ENCODE peak calls at places on chromosomes 16 and 17, in seven cellular contexts. One of them, this sample, is unnamed.

GRCh38 chr16:28938721-28939120 is 7.0 kb downstream of the CD19 start:
- DNase-seq in GM12878: no peak
- DNase-seq in K562: no peak
- DNase-seq in HCT116: no peak
- DNase-seq in HepG2: no peak
- DNase-seq in SK-N-SH: no peak
- DNase-seq in H1: no peak
- DNase-seq in this sample: no peak

GRCh38 chr17:51258756-51259573 is 884 bp downstream of the MBTD1 start:
- DNase-seq in HCT116: no peak
- DNase-seq in HepG2: peak; percentile 39
- DNase-seq in SK-N-SH: no peak
- DNase-seq in K562: peak; percentile 41
- DNase-seq in GM12878: no peak
- DNase-seq in H1: no peak
- DNase-seq in this sample: peak; percentile 11

GRCh38 chr16:8862309-8863130 is 6.3 kb downstream of the CARHSP1 start:
- DNase-seq in HepG2: no peak
- DNase-seq in K562: no peak
- DNase-seq in H1: no peak
- DNase-seq in HCT116: no peak
- DNase-seq in SK-N-SH: no peak
- DNase-seq in GM12878: no peak
- DNase-seq in this sample: no peak

GRCh38 chr16:2486645-2487516 is 12.0 kb downstream of the TBC1D24 start:
- DNase-seq in H1: no peak
- DNase-seq in HCT116: no peak
- DNase-seq in GM12878: peak; percentile 51
- DNase-seq in SK-N-SH: no peak
- DNase-seq in K562: no peak
- DNase-seq in HepG2: no peak
- DNase-seq in this sample: no peak

GRCh38 chr16:80656161-80656560 is 115.4 kb downstream of the DYNLRB2 start:
- DNase-seq in SK-N-SH: no peak
- DNase-seq in GM12878: no peak
- DNase-seq in HCT116: no peak
- DNase-seq in H1: no peak
- DNase-seq in HepG2: no peak
- DNase-seq in K562: no peak
- DNase-seq in this sample: no peak

GRCh38 chr17:72456026-72456569 is 335.3 kb downstream of the SOX9 start:
- DNase-seq in GM12878: no peak
- DNase-seq in H1: no peak
- DNase-seq in SK-N-SH: no peak
- DNase-seq in HepG2: peak; percentile 73
- DNase-seq in HCT116: peak; percentile 63
- DNase-seq in K562: no peak
- DNase-seq in this sample: no peak

GRCh38 chr17:77867308-77867781 is 91.2 kb upstream of the TNRC6C start:
- DNase-seq in H1: no peak
- DNase-seq in SK-N-SH: no peak
- DNase-seq in HCT116: no peak
- DNase-seq in GM12878: no peak
- DNase-seq in K562: no peak
- DNase-seq in HepG2: no peak
- DNase-seq in this sample: no peak

GRCh38 chr17:77011173-77012011 is 129.4 kb upstream of the SEC14L1 start:
- DNase-seq in HepG2: peak; percentile 53
- DNase-seq in H1: peak; percentile 86
- DNase-seq in GM12878: no peak
- DNase-seq in HCT116: peak; percentile 48
- DNase-seq in K562: no peak
- DNase-seq in SK-N-SH: peak; percentile 58
- DNase-seq in this sample: no peak

GRCh38 chr17:78129385-78130079 is 977 bp upstream of the TMC6 start:
- DNase-seq in HCT116: no peak
- DNase-seq in SK-N-SH: no peak
- DNase-seq in GM12878: no peak
- DNase-seq in H1: no peak
- DNase-seq in K562: no peak
- DNase-seq in HepG2: no peak
- DNase-seq in this sample: no peak

GRCh38 chr16:66135376-66135775 is 231.1 kb upstream of the CDH5 start:
- DNase-seq in SK-N-SH: no peak
- DNase-seq in K562: no peak
- DNase-seq in HCT116: no peak
- DNase-seq in GM12878: no peak
- DNase-seq in HepG2: no peak
- DNase-seq in H1: no peak
- DNase-seq in this sample: no peak

GRCh38 chr17:82272495-82273326 is 789 bp downstream of the CSNK1D start:
- DNase-seq in SK-N-SH: peak; percentile 92
- DNase-seq in HepG2: no peak
- DNase-seq in GM12878: no peak
- DNase-seq in H1: no peak
- DNase-seq in K562: peak; percentile 93
- DNase-seq in HCT116: no peak
- DNase-seq in this sample: no peak

GRCh38 chr16:50557046-50557445 is 8.8 kb downstream of the NKD1 start:
- DNase-seq in K562: no peak
- DNase-seq in GM12878: no peak
- DNase-seq in HepG2: no peak
- DNase-seq in H1: no peak
- DNase-seq in SK-N-SH: no peak
- DNase-seq in HCT116: no peak
- DNase-seq in this sample: no peak

GRCh38 chr17:75073618-75074047 is 14.1 kb upstream of the SLC16A5 start:
- DNase-seq in H1: no peak
- DNase-seq in GM12878: no peak
- DNase-seq in SK-N-SH: peak; percentile 19
- DNase-seq in HepG2: no peak
- DNase-seq in K562: no peak
- DNase-seq in HCT116: no peak
- DNase-seq in this sample: no peak

GRCh38 chr16:82229800-82230619 is 60.0 kb upstream of the MPHOSPH6 start:
- DNase-seq in HepG2: peak; percentile 75
- DNase-seq in K562: peak; percentile 70
- DNase-seq in GM12878: peak; percentile 3
- DNase-seq in H1: peak; percentile 86
- DNase-seq in HCT116: peak; percentile 70
- DNase-seq in SK-N-SH: peak; percentile 39
- DNase-seq in this sample: peak; percentile 92

GRCh38 chr16:69880640-69881133 is 70.4 kb upstream of the CLEC18A start:
- DNase-seq in HepG2: no peak
- DNase-seq in K562: no peak
- DNase-seq in SK-N-SH: no peak
- DNase-seq in H1: no peak
- DNase-seq in HCT116: no peak
- DNase-seq in GM12878: no peak
- DNase-seq in this sample: no peak

GRCh38 chr17:43540821-43541674 is 5.1 kb downstream of the ETV4 start:
- DNase-seq in HepG2: no peak
- DNase-seq in GM12878: no peak
- DNase-seq in HCT116: no peak
- DNase-seq in SK-N-SH: no peak
- DNase-seq in K562: no peak
- DNase-seq in H1: peak; percentile 67
- DNase-seq in this sample: no peak

GRCh38 chr17:45307290-45308015 is 9.4 kb downstream of the MAP3K14 start:
- DNase-seq in H1: no peak
- DNase-seq in SK-N-SH: no peak
- DNase-seq in HCT116: no peak
- DNase-seq in K562: no peak
- DNase-seq in HepG2: no peak
- DNase-seq in GM12878: peak; percentile 90
- DNase-seq in this sample: no peak

GRCh38 chr17:77592503-77592902 is 366.0 kb upstream of the TNRC6C start:
- DNase-seq in HCT116: no peak
- DNase-seq in GM12878: no peak
- DNase-seq in SK-N-SH: peak; percentile 82
- DNase-seq in H1: no peak
- DNase-seq in HepG2: no peak
- DNase-seq in K562: no peak
- DNase-seq in this sample: no peak

GRCh38 chr17:33980193-33980592 is 274.9 kb upstream of the CCL2 start:
- DNase-seq in K562: no peak
- DNase-seq in SK-N-SH: no peak
- DNase-seq in H1: no peak
- DNase-seq in HepG2: no peak
- DNase-seq in GM12878: peak; percentile 46
- DNase-seq in HCT116: no peak
- DNase-seq in this sample: no peak

DNA sequence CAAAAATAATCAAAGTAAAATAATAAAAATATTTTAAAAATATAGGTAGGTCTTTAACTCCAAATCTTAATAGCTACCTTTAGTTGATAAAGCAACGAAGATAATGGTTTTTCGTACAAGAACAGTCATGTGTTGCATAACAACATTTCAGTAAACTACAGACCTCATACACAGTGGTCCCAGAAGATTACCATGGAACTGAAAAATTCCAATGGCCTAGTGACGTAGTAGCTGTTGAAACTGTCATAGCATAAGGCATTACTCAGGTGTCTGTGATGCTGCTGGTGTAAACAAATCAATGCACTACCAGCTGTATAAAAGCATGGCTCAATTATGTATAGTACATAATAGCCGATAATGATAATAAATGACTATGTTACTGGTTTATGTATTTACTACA is 43.9 kb downstream of the CREBBP start:
- DNase-seq in K562: no peak
- DNase-seq in H1: no peak
- DNase-seq in HepG2: no peak
- DNase-seq in HCT116: no peak
- DNase-seq in SK-N-SH: no peak
- DNase-seq in GM12878: no peak
- DNase-seq in this sample: no peak
- TF ChIP-seq JUND in K562: no peak
- TF ChIP-seq JUND in H1: no peak
- TF ChIP-seq JUND in HepG2: no peak
- TF ChIP-seq JUND in HCT116: no peak
- TF ChIP-seq JUND in SK-N-SH: no peak
- TF ChIP-seq JUND in GM12878: no peak
- TF ChIP-seq JUND in this sample: no peak

GRCh38 chr16:1377406-1378010 is 25.8 kb downstream of the GNPTG start:
- DNase-seq in K562: no peak
- DNase-seq in HepG2: no peak
- DNase-seq in H1: no peak
- DNase-seq in HCT116: no peak
- DNase-seq in GM12878: no peak
- DNase-seq in SK-N-SH: no peak
- DNase-seq in this sample: no peak
- TF ChIP-seq JUND in K562: no peak
- TF ChIP-seq JUND in HepG2: no peak
- TF ChIP-seq JUND in H1: no peak
- TF ChIP-seq JUND in HCT116: no peak
- TF ChIP-seq JUND in GM12878: no peak
- TF ChIP-seq JUND in SK-N-SH: no peak
- TF ChIP-seq JUND in this sample: no peak

DNA sequence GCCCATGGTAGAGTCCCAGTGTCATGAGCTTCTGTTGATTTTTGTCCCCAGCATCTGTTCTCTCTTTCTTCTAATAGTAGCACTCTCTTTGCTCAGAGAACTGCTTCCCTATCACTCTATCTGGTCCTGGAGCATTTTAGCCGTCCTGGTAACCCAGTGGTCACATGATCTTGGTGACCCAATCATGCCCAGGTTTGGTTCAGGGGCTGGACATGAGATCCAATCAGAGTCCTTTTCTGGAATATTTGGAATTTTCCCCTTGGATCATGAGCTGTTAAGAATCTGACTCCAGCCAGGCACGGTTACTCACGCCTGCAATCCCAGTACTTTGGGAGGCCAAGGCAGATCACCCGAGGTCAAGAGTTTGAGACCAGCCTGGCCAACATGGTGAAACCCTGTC is 197.0 kb downstream of the RAB11FIP4 start:
- DNase-seq in K562: no peak
- DNase-seq in SK-N-SH: no peak
- DNase-seq in HepG2: no peak
- DNase-seq in HCT116: no peak
- DNase-seq in GM12878: no peak
- DNase-seq in H1: no peak
- DNase-seq in this sample: no peak
- TF ChIP-seq JUND in K562: no peak
- TF ChIP-seq JUND in SK-N-SH: no peak
- TF ChIP-seq JUND in HepG2: no peak
- TF ChIP-seq JUND in HCT116: no peak
- TF ChIP-seq JUND in GM12878: no peak
- TF ChIP-seq JUND in H1: no peak
- TF ChIP-seq JUND in this sample: no peak

GRCh38 chr16:19898166-19898565 is 13.5 kb upstream of the GPRC5B start:
- DNase-seq in H1: no peak
- DNase-seq in GM12878: no peak
- DNase-seq in HepG2: no peak
- DNase-seq in K562: no peak
- DNase-seq in SK-N-SH: no peak
- DNase-seq in HCT116: no peak
- DNase-seq in this sample: no peak

GRCh38 chr16:19901164-19901563 is 16.5 kb upstream of the GPRC5B start:
- DNase-seq in HCT116: no peak
- DNase-seq in SK-N-SH: no peak
- DNase-seq in H1: no peak
- DNase-seq in GM12878: no peak
- DNase-seq in HepG2: no peak
- DNase-seq in K562: no peak
- DNase-seq in this sample: no peak

GRCh38 chr16:19899605-19899955 is 14.9 kb upstream of the GPRC5B start:
- DNase-seq in HCT116: no peak
- DNase-seq in K562: no peak
- DNase-seq in HepG2: no peak
- DNase-seq in GM12878: no peak
- DNase-seq in SK-N-SH: no peak
- DNase-seq in H1: no peak
- DNase-seq in this sample: no peak

GRCh38 chr16:19900590-19900989 is 15.9 kb upstream of the GPRC5B start:
- DNase-seq in GM12878: no peak
- DNase-seq in H1: no peak
- DNase-seq in HepG2: no peak
- DNase-seq in K562: no peak
- DNase-seq in SK-N-SH: no peak
- DNase-seq in HCT116: no peak
- DNase-seq in this sample: no peak

DNA sequence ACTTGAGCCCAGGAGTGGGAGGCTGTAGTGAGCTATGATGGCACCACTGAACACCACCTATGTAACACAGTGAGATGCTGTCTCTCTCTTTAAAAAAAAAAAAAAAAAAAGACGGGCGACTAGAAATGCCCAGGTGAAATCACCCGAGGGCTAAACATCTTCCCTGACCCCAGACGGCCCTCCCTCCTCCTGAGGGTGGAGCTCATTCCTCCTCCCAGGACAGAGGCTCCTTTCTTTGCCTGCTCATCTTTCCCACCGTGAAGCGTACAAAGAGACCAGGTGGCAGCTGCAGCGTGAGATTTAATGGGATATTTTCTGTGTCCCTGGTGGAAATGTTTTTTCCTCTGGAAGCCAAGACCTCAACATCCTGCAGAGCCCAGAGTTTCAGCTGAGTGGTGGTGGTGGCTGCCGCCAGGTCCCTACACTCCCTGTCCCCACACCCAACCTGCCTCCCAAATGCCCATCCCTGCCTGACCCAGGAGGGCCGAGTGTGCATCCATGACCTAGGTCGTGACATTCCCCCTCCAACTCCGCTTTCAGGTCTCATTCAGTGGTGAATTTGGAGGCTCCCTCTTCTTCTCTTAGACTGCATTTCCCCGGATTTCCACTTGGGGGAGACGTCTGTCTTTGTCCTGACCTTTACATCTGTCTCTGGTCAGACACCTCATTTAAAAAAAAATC is 14.4 kb upstream of the GPRC5B start:
- DNase-seq in K562: peak; percentile 59
- DNase-seq in H1: peak; percentile 86
- DNase-seq in HCT116: peak; percentile 57
- DNase-seq in GM12878: no peak
- DNase-seq in HepG2: peak; percentile 66
- DNase-seq in SK-N-SH: peak; percentile 64
- DNase-seq in this sample: peak; percentile 76
- TF ChIP-seq JUND in K562: no peak
- TF ChIP-seq JUND in H1: no peak
- TF ChIP-seq JUND in HCT116: no peak
- TF ChIP-seq JUND in GM12878: no peak
- TF ChIP-seq JUND in HepG2: no peak
- TF ChIP-seq JUND in SK-N-SH: no peak
- TF ChIP-seq JUND in this sample: no peak